ENCODE peak calls at places on chromosomes 16 and 17, in seven cellular contexts. S is right atrium auricular region; G is activated naive CD8-positive, alpha-beta T cell treated with anti-CD3 and anti-CD28 coated beads for 36 hours; X is HEK293T; B is nucleus accumbens; C is DMS79 treated with DMSO at 0.1 percent for 48 hours; P is uterus. M is an unnamed sample.

GRCh38 chr16:86775401-86775985 is 197.1 kb downstream of the FOXL1 start:
- DNase-seq in P (no peak), S (no peak), C (no peak), B (no peak), G (no peak), X (no peak), M (no peak)

GRCh38 chr17:15185625-15185991 is 79.5 kb downstream of the PMP22 start:
- DNase-seq in B (no peak), P (no peak), C (no peak), X (no peak), G (no peak), S (peak; percentile 65), M (no peak)

GRCh38 chr16:70258065-70258464 is 6.3 kb upstream of the EXOSC6 start:
- DNase-seq in G (no peak), P (no peak), C (no peak), B (no peak), X (no peak), S (peak; percentile 52), M (no peak)

GRCh38 chr17:12973496-12974318 is 44.1 kb downstream of the ELAC2 start:
- DNase-seq in B (peak; percentile 17), G (no peak), S (no peak), C (no peak), P (peak; percentile 28), X (no peak), M (no peak)

GRCh38 chr17:32120086-32120485 is 22.2 kb upstream of the RHOT1 start:
- DNase-seq in P (no peak), G (no peak), X (no peak), C (no peak), B (no peak), S (no peak), M (no peak)

GRCh38 chr17:18026408-18026776 is 12.6 kb downstream of the ATPAF2 start:
- DNase-seq in S (no peak), G (peak; percentile 39), C (no peak), P (no peak), X (no peak), B (peak; percentile 59), M (no peak)

GRCh38 chr17:62666061-62666800 is 38.8 kb downstream of the MRC2 start:
- DNase-seq in B (no peak), G (no peak), S (no peak), P (no peak), C (no peak), X (no peak), M (no peak)

GRCh38 chr17:22496450-22496849 is 804.1 kb downstream of the KCNJ18 start:
- DNase-seq in C (no peak), P (no peak), G (no peak), X (no peak), B (no peak), S (no peak), M (no peak)

GRCh38 chr17:59761385-59762021 is 54.0 kb downstream of the VMP1 start:
- DNase-seq in X (no peak), C (no peak), S (no peak), P (no peak), B (no peak), G (no peak), M (no peak)

GRCh38 chr17:4591529-4591928 is 7.2 kb downstream of the SMTNL2 start:
- DNase-seq in S (no peak), C (no peak), P (no peak), B (no peak), G (no peak), X (no peak), M (no peak)

GRCh38 chr17:59372138-59372751 is 40.8 kb downstream of the YPEL2 start:
- DNase-seq in X (no peak), C (no peak), S (peak; percentile 87), P (peak; percentile 47), B (no peak), G (no peak), M (no peak)

GRCh38 chr17:75727391-75727790 is 6.1 kb downstream of the ITGB4 start:
- DNase-seq in P (no peak), X (no peak), B (no peak), G (no peak), C (no peak), S (no peak), M (no peak)

GRCh38 chr17:68593331-68593710 is 7.8 kb downstream of the FAM20A start:
- DNase-seq in X (no peak), C (peak; percentile 60), G (no peak), P (no peak), S (no peak), B (no peak), M (no peak)

GRCh38 chr17:30805944-30806456 is 18.5 kb downstream of the CRLF3 start:
- DNase-seq in P (no peak), C (no peak), B (no peak), X (no peak), S (no peak), G (no peak), M (no peak)

M was measured in GM20000.